ENCODE peak calls at places on chromosome 16, in nine cellular contexts. G is left ventricle myocardium inferior, V is A549, E is mammary epithelial cell, X is PC-9, Q is neuronal stem cell, P is stomach, A is lower lobe of right lung, S is uterus. Y is an unnamed sample.

GRCh38 chr16:84507011-84507982 is 2.8 kb upstream of the MEAK7 start:
- DNase-seq in Q (no peak), G (no peak), V (no peak), E (no peak), S (no peak), P (no peak), A (peak; percentile 45), X (no peak), Y (no peak)

GRCh38 chr16:78297066-78297666 is 197.7 kb downstream of the WWOX start:
- DNase-seq in S (no peak), A (no peak), E (no peak), V (no peak), P (no peak), G (no peak), Q (no peak), X (no peak), Y (no peak)

GRCh38 chr16:48383204-48383876 is 1.9 kb downstream of the SIAH1 start:
- DNase-seq in X (no peak), P (no peak), V (no peak), Q (no peak), S (no peak), G (no peak), E (no peak), A (no peak), Y (no peak)

GRCh38 chr16:78523212-78523995 is 423.9 kb downstream of the WWOX start:
- DNase-seq in V (no peak), X (no peak), P (no peak), E (no peak), Q (no peak), A (no peak), S (no peak), G (no peak), Y (no peak)

GRCh38 chr16:5428932-5429331 is 331.3 kb upstream of the EEF2KMT start:
- DNase-seq in V (no peak), X (no peak), S (no peak), A (no peak), P (no peak), Q (no peak), G (no peak), E (no peak), Y (no peak)

GRCh38 chr16:74679983-74680382 is 13.3 kb upstream of the RFWD3 start:
- DNase-seq in X (no peak), V (no peak), G (no peak), Q (no peak), P (no peak), S (no peak), A (no peak), E (no peak), Y (no peak)

GRCh38 chr16:27406729-27407128 is 4.8 kb downstream of the IL21R start:
- DNase-seq in E (no peak), A (no peak), G (no peak), S (no peak), Q (no peak), P (no peak), V (no peak), X (no peak), Y (no peak)

GRCh38 chr16:4570688-4571321 is 14.7 kb downstream of the C16orf96 start:
- DNase-seq in P (no peak), Q (no peak), S (no peak), X (no peak), E (no peak), V (no peak), A (no peak), G (no peak), Y (no peak)

GRCh38 chr16:85178596-85178995 is 66.3 kb upstream of the CIBAR2 start:
- DNase-seq in X (no peak), P (no peak), Q (no peak), A (peak; percentile 17), G (no peak), E (no peak), S (no peak), V (no peak), Y (no peak)

GRCh38 chr16:27237229-27238015 is 31.1 kb downstream of the NSMCE1 start:
- DNase-seq in A (peak; percentile 50), Q (no peak), P (peak; percentile 42), S (peak; percentile 19), V (no peak), X (no peak), E (no peak), G (no peak), Y (no peak)

GRCh38 chr16:8941718-8942344 is 21.9 kb downstream of the USP7 start:
- DNase-seq in E (no peak), X (no peak), A (no peak), G (no peak), P (no peak), V (no peak), S (no peak), Q (no peak), Y (no peak)

GRCh38 chr16:30953511-30954124 is 3.9 kb upstream of the SETD1A start:
- DNase-seq in Q (peak; percentile 76), G (no peak), S (peak; percentile 52), A (peak; percentile 69), E (peak; percentile 24), V (peak; percentile 49), P (peak; percentile 56), X (no peak), Y (no peak)

GRCh38 chr16:81616321-81617020 is 162.6 kb upstream of the PLCG2 start:
- DNase-seq in G (peak; percentile 69), Q (no peak), X (no peak), V (no peak), E (no peak), S (peak; percentile 46), A (peak; percentile 79), P (peak; percentile 73), Y (no peak)

GRCh38 chr16:17026600-17027242 is 444.0 kb downstream of the XYLT1 start:
- DNase-seq in E (no peak), G (no peak), P (no peak), S (no peak), A (no peak), V (no peak), X (no peak), Q (no peak), Y (no peak)

GRCh38 chr16:5007256-5007655 is 26.5 kb downstream of the NAGPA start:
- DNase-seq in A (peak; percentile 15), E (no peak), Q (no peak), X (no peak), G (no peak), P (no peak), V (no peak), S (no peak), Y (no peak)

GRCh38 chr16:56617212-56618085 is 8.1 kb upstream of the MT1E start:
- DNase-seq in X (no peak), S (peak; percentile 65), A (peak; percentile 81), P (peak; percentile 80), G (peak; percentile 88), E (peak; percentile 54), V (no peak), Q (no peak), Y (no peak)

GRCh38 chr16:65312071-65312470 is 190.2 kb upstream of the CDH11 start:
- DNase-seq in S (no peak), Q (no peak), P (no peak), X (no peak), V (no peak), E (no peak), A (no peak), G (no peak), Y (no peak)

DNA sequence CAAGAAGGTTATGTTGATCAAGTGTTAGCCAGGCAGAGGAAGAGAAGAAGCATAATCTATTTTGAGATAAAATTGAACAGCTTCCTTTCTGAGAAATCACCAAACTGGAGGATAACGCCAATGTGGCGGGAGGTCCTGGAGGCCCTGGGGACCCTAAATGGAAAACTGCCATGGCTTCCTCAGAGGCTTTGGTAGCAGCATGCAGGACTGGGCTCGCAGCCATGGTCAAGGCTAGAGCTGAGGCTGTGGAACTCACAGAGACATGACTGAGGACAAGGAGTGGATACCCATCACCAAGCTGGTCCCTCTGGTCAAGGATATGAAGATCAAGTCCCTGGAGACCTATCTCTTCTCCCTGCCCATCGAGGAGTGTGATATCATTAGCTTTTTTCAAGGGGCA is 71.9 kb upstream of the HAS3 start:
- DNase-seq in V (no peak), P (no peak), X (no peak), G (no peak), A (no peak), E (no peak), S (no peak), Q (no peak), Y (no peak)
- H3K4me1 ChIP-seq in V (peaks cover 10% of the 10 kb centered on the region), P (peaks cover 4% of the 10 kb centered on the region), X (peaks cover 18% of the 10 kb centered on the region), G (no peaks in the 10 kb centered on the region), A (no peaks in the 10 kb centered on the region), E (peaks cover 3% of the 10 kb centered on the region), S (no peaks in the 10 kb centered on the region), Q (peaks cover 2% of the 10 kb centered on the region), Y (peaks cover 8% of the 10 kb centered on the region)

GRCh38 chr16:88640520-88641247 is 2.3 kb downstream of the IL17C start:
- DNase-seq in Q (no peak), X (no peak), G (no peak), P (no peak), S (no peak), V (no peak), E (no peak), A (no peak), Y (no peak)
- H3K4me1 ChIP-seq in Q (peaks cover 2% of the 10 kb centered on the region), X (no peaks in the 10 kb centered on the region), G (no peaks in the 10 kb centered on the region), P (peaks cover 27% of the 10 kb centered on the region), S (no peaks in the 10 kb centered on the region), V (no peaks in the 10 kb centered on the region), E (peaks cover 10% of the 10 kb centered on the region), A (peaks cover 16% of the 10 kb centered on the region), Y (no peaks in the 10 kb centered on the region)

DNA sequence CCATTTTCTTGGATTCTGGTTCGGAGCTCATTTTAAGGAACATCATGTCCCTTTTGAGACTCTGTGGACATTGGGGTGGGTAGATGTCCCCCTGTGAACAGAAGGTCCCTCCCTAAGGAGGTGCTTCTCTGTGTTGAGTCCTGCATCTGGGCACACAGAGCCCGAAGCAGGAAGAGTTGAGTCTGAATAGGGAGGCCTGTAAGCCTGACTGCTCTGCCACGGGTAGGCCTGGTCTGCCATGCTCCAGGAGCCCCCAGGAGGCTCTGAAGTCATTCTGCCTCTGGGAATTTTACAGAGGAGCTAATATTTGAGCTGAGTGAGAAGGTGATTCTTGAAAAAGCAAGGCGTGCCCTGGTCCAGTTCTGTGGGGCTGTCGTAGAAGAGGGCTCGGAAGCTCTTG is 50.6 kb downstream of the TENT4B start:
- DNase-seq in S (no peak), A (no peak), E (no peak), X (no peak), P (no peak), V (no peak), Q (no peak), G (no peak), Y (no peak)
- H3K4me1 ChIP-seq in S (peaks cover 18% of the 10 kb centered on the region), A (peaks cover 70% of the 10 kb centered on the region), E (peaks cover 50% of the 10 kb centered on the region), X (peaks cover 26% of the 10 kb centered on the region), P (peaks cover 88% of the 10 kb centered on the region), V (peaks cover 70% of the 10 kb centered on the region), Q (peaks cover 5% of the 10 kb centered on the region), G (peaks cover 75% of the 10 kb centered on the region), Y (peaks cover 37% of the 10 kb centered on the region)

DNA sequence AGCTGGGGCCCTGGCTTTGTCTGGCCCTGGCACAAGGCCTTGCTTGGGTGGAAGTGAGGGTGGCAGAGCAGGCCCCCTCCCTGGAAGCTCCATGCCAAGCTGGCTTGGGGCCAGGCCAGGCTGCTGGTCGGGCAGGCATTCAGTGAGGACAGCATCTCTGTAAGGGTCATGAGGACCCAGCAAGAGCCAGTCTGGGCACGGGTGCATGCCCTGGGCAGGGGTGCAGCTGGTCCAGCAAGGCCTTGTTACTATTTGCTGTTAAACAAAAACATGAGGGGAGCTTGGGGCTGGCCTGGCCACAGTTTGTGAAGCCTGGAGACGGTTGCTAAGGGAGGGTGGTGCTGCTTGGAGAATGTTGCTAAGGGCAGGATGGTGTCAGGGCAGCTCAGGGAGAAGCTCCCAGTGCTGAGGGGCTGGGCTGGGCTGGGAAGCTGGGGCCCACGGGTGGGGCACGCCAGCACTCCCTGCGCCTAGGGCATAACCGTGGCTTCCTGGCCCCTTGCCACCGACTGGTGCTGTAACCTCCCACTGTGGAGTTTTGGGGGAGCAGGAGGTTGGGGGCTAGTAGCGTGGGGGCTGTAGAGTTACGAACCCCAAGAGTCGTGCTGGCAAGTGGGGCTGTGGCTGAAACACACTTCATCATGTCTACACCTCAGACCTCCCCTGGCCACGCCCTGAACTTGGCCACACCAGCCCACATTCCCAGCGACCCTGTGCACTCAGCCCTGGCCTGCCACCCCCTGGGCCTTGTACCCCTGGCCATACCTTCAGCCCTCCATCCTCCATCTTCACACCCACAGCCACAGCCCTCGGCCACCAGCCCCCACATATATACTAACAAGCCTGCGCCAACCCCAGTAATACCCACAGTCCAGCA is 1.6 kb downstream of the TPPP3 start:
- DNase-seq in A (peak; percentile 57), X (no peak), G (no peak), S (no peak), Q (no peak), E (no peak), V (no peak), P (no peak), Y (no peak)
- H3K4me1 ChIP-seq in A (peaks cover 67% of the 10 kb centered on the region), X (peaks cover 12% of the 10 kb centered on the region), G (peaks cover 56% of the 10 kb centered on the region), S (peaks cover 21% of the 10 kb centered on the region), Q (peaks cover 51% of the 10 kb centered on the region), E (peaks cover 22% of the 10 kb centered on the region), V (peaks cover 12% of the 10 kb centered on the region), P (peaks cover 72% of the 10 kb centered on the region), Y (peaks cover 24% of the 10 kb centered on the region)